ENCODE peak calls at places on chromosomes 16 and 17, in eight cellular contexts. W, E, Z, I, A, Q, V and P are unnamed samples.

GRCh38 chr17:34303606-34304005 is 15.6 kb upstream of the CCL8 start:
- DNase-seq in A (no peak), I (no peak), W (no peak), Q (no peak), V (no peak), Z (no peak), E (no peak), P (no peak)

GRCh38 chr16:67541391-67542263 is 13.0 kb downstream of the RIPOR1 start:
- DNase-seq in Q (no peak), I (no peak), E (no peak), Z (peak; percentile 58), W (no peak), A (no peak), V (peak; percentile 55), P (no peak)

GRCh38 chr17:44969144-44969780 is 1.2 kb upstream of the C1QL1 start:
- DNase-seq in A (no peak), W (no peak), Z (no peak), E (no peak), V (no peak), Q (no peak), I (no peak), P (no peak)

GRCh38 chr17:7393613-7394451 is 493 bp downstream of the PLSCR3 start:
- DNase-seq in I (peak; percentile 66), V (peak; percentile 33), Q (no peak), A (no peak), Z (peak; percentile 71), E (no peak), W (no peak), P (no peak)

GRCh38 chr16:15854906-15855703 is 1.7 kb downstream of the MYH11 start:
- DNase-seq in A (peak; percentile 56), Q (no peak), Z (no peak), W (no peak), I (no peak), V (no peak), E (no peak), P (no peak)

GRCh38 chr16:20798364-20798763 is 7.9 kb downstream of the ERI2 start:
- DNase-seq in I (no peak), A (no peak), Q (no peak), E (no peak), W (no peak), Z (no peak), V (no peak), P (no peak)

GRCh38 chr16:19804538-19805323 is 79.9 kb downstream of the GPRC5B start:
- DNase-seq in W (no peak), Q (no peak), V (peak; percentile 71), I (no peak), Z (no peak), A (peak; percentile 71), E (peak; percentile 54), P (peak; percentile 83)

GRCh38 chr17:42832213-42832933 is 824 bp upstream of the PSME3 start:
- DNase-seq in W (no peak), A (no peak), Z (no peak), I (no peak), V (no peak), Q (no peak), E (no peak), P (no peak)

GRCh38 chr17:50558955-50559614 is 1.4 kb upstream of the CACNA1G start:
- DNase-seq in A (no peak), Q (no peak), E (peak; percentile 43), Z (no peak), V (no peak), W (no peak), I (peak; percentile 84), P (peak; percentile 35)

GRCh38 chr17:1006054-1006453 is 9.1 kb downstream of the TIMM22 start:
- DNase-seq in Z (no peak), V (no peak), Q (no peak), W (no peak), A (no peak), I (no peak), E (no peak), P (no peak)

GRCh38 chr17:62661337-62661736 is 33.9 kb downstream of the MRC2 start:
- DNase-seq in W (no peak), V (no peak), Q (no peak), Z (no peak), A (no peak), E (no peak), I (no peak), P (no peak)

GRCh38 chr17:75240394-75241142 is 20.8 kb downstream of the GGA3 start:
- DNase-seq in V (no peak), A (no peak), Z (peak; percentile 76), E (peak; percentile 70), Q (no peak), I (peak; percentile 90), W (peak; percentile 68), P (peak; percentile 28)

GRCh38 chr17:81519284-81520020 is 6.9 kb upstream of the ACTG1 start:
- DNase-seq in I (no peak), Z (no peak), W (no peak), E (no peak), Q (no peak), V (no peak), A (peak; percentile 73), P (no peak)

GRCh38 chr16:55663770-55664677 is 8.2 kb downstream of the SLC6A2 start:
- DNase-seq in Z (no peak), E (peak; percentile 38), I (no peak), W (no peak), V (no peak), Q (no peak), A (no peak), P (peak; percentile 49)

GRCh38 chr16:72972878-72973571 is 74.9 kb downstream of the ZFHX3 start:
- DNase-seq in V (no peak), Q (no peak), W (no peak), A (no peak), I (no peak), E (no peak), Z (no peak), P (no peak)

GRCh38 chr17:7113273-7114071 is 1.1 kb downstream of the ASGR2 start:
- DNase-seq in I (no peak), V (no peak), A (no peak), W (no peak), Q (no peak), E (peak; percentile 57), Z (no peak), P (no peak)

GRCh38 chr16:11403920-11404319 is 58.7 kb downstream of the RMI2 start:
- DNase-seq in Z (no peak), I (no peak), V (no peak), E (no peak), W (no peak), Q (no peak), A (no peak), P (no peak)

GRCh38 chr16:2474877-2475412 is at the start of gene TBC1D24:
- DNase-seq in A (peak; percentile 88), V (peak; percentile 88), Z (peak; percentile 89), I (peak; percentile 96), E (peak; percentile 88), Q (no peak), W (peak; percentile 73), P (peak; percentile 78)